ENCODE peak calls at places on chromosomes 4 and X, in nine cellular contexts. One of them, this sample, is unnamed.

GRCh38 chr4:83112239-83112638 is 2.3 kb downstream of the PLAC8 start:
- DNase-seq in PC-9: no peak
- DNase-seq in Calu3: no peak
- DNase-seq in psoas muscle: no peak
- DNase-seq in fibroblast of lung: no peak
- DNase-seq in NB4: peak
- DNase-seq in left ventricle myocardium inferior: no peak
- DNase-seq in foreskin fibroblast: no peak
- DNase-seq in ascending aorta: no peak
- DNase-seq in this sample: no peak

GRCh38 chr4:30262379-30262778 is 457.8 kb upstream of the PCDH7 start:
- DNase-seq in PC-9: no peak
- DNase-seq in Calu3: no peak
- DNase-seq in psoas muscle: no peak
- DNase-seq in fibroblast of lung: no peak
- DNase-seq in NB4: no peak
- DNase-seq in left ventricle myocardium inferior: no peak
- DNase-seq in foreskin fibroblast: no peak
- DNase-seq in ascending aorta: no peak
- DNase-seq in this sample: no peak

GRCh38 chrX:53398216-53398615 is 24.2 kb downstream of the SMC1A start:
- DNase-seq in PC-9: no peak
- DNase-seq in Calu3: no peak
- DNase-seq in psoas muscle: no peak
- DNase-seq in fibroblast of lung: no peak
- DNase-seq in NB4: no peak
- DNase-seq in left ventricle myocardium inferior: no peak
- DNase-seq in foreskin fibroblast: no peak
- DNase-seq in ascending aorta: no peak
- DNase-seq in this sample: no peak

GRCh38 chr4:85445058-85445639 is 29.8 kb upstream of the ARHGAP24 start:
- DNase-seq in PC-9: no peak
- DNase-seq in Calu3: no peak
- DNase-seq in psoas muscle: no peak
- DNase-seq in fibroblast of lung: no peak
- DNase-seq in NB4: no peak
- DNase-seq in left ventricle myocardium inferior: no peak
- DNase-seq in foreskin fibroblast: no peak
- DNase-seq in ascending aorta: no peak
- DNase-seq in this sample: no peak

GRCh38 chr4:102319594-102319993 is 25.7 kb downstream of the SLC39A8 start:
- DNase-seq in PC-9: no peak
- DNase-seq in Calu3: no peak
- DNase-seq in psoas muscle: no peak
- DNase-seq in fibroblast of lung: no peak
- DNase-seq in NB4: no peak
- DNase-seq in left ventricle myocardium inferior: no peak
- DNase-seq in foreskin fibroblast: no peak
- DNase-seq in ascending aorta: no peak
- DNase-seq in this sample: no peak

GRCh38 chr4:74056114-74056857 is 17.8 kb upstream of the CXCL3 start:
- DNase-seq in PC-9: peak
- DNase-seq in Calu3: no peak
- DNase-seq in psoas muscle: no peak
- DNase-seq in fibroblast of lung: peak
- DNase-seq in NB4: peak
- DNase-seq in left ventricle myocardium inferior: no peak
- DNase-seq in foreskin fibroblast: peak
- DNase-seq in ascending aorta: no peak
- DNase-seq in this sample: no peak

GRCh38 chrX:2486476-2487133 is 14.2 kb downstream of the DHRSX start:
- DNase-seq in PC-9: no peak
- DNase-seq in Calu3: no peak
- DNase-seq in psoas muscle: no peak
- DNase-seq in fibroblast of lung: no peak
- DNase-seq in NB4: no peak
- DNase-seq in left ventricle myocardium inferior: no peak
- DNase-seq in foreskin fibroblast: peak
- DNase-seq in ascending aorta: no peak
- DNase-seq in this sample: no peak

GRCh38 chr4:9880411-9881197 is 99.2 kb downstream of the DRD5 start:
- DNase-seq in PC-9: no peak
- DNase-seq in Calu3: no peak
- DNase-seq in psoas muscle: no peak
- DNase-seq in fibroblast of lung: no peak
- DNase-seq in NB4: no peak
- DNase-seq in left ventricle myocardium inferior: no peak
- DNase-seq in foreskin fibroblast: no peak
- DNase-seq in ascending aorta: no peak
- DNase-seq in this sample: no peak

GRCh38 chrX:148298737-148299136 is 201.7 kb upstream of the AFF2 start:
- DNase-seq in PC-9: no peak
- DNase-seq in Calu3: no peak
- DNase-seq in psoas muscle: no peak
- DNase-seq in fibroblast of lung: no peak
- DNase-seq in NB4: peak
- DNase-seq in left ventricle myocardium inferior: no peak
- DNase-seq in foreskin fibroblast: no peak
- DNase-seq in ascending aorta: no peak
- DNase-seq in this sample: no peak

GRCh38 chr4:89486042-89486441 is 178.4 kb upstream of the GPRIN3 start:
- DNase-seq in PC-9: no peak
- DNase-seq in Calu3: no peak
- DNase-seq in psoas muscle: no peak
- DNase-seq in fibroblast of lung: peak
- DNase-seq in NB4: no peak
- DNase-seq in left ventricle myocardium inferior: no peak
- DNase-seq in foreskin fibroblast: peak
- DNase-seq in ascending aorta: no peak
- DNase-seq in this sample: no peak

GRCh38 chr4:98745372-98745771 is 87.0 kb upstream of the TSPAN5 start:
- DNase-seq in PC-9: no peak
- DNase-seq in Calu3: no peak
- DNase-seq in psoas muscle: no peak
- DNase-seq in fibroblast of lung: peak
- DNase-seq in NB4: peak
- DNase-seq in left ventricle myocardium inferior: no peak
- DNase-seq in foreskin fibroblast: peak
- DNase-seq in ascending aorta: no peak
- DNase-seq in this sample: no peak

GRCh38 chr4:76188557-76188956 is 25.1 kb downstream of the SCARB2 start:
- DNase-seq in PC-9: no peak
- DNase-seq in Calu3: no peak
- DNase-seq in psoas muscle: no peak
- DNase-seq in fibroblast of lung: peak
- DNase-seq in NB4: no peak
- DNase-seq in left ventricle myocardium inferior: no peak
- DNase-seq in foreskin fibroblast: no peak
- DNase-seq in ascending aorta: no peak
- DNase-seq in this sample: no peak

GRCh38 chr4:170008376-170008775 is 17.8 kb downstream of the MFAP3L start:
- DNase-seq in PC-9: no peak
- DNase-seq in Calu3: peak
- DNase-seq in psoas muscle: no peak
- DNase-seq in fibroblast of lung: no peak
- DNase-seq in NB4: peak
- DNase-seq in left ventricle myocardium inferior: no peak
- DNase-seq in foreskin fibroblast: peak
- DNase-seq in ascending aorta: no peak
- DNase-seq in this sample: no peak

GRCh38 chrX:154779261-154779660 is 16.6 kb downstream of the DKC1 start:
- DNase-seq in PC-9: no peak
- DNase-seq in Calu3: no peak
- DNase-seq in psoas muscle: no peak
- DNase-seq in fibroblast of lung: peak
- DNase-seq in NB4: peak
- DNase-seq in left ventricle myocardium inferior: no peak
- DNase-seq in foreskin fibroblast: peak
- DNase-seq in ascending aorta: no peak
- DNase-seq in this sample: no peak

GRCh38 chrX:330726-331144 is 12.1 kb upstream of the GTPBP6 start:
- DNase-seq in PC-9: no peak
- DNase-seq in Calu3: no peak
- DNase-seq in psoas muscle: no peak
- DNase-seq in fibroblast of lung: no peak
- DNase-seq in NB4: no peak
- DNase-seq in left ventricle myocardium inferior: no peak
- DNase-seq in foreskin fibroblast: no peak
- DNase-seq in ascending aorta: no peak
- DNase-seq in this sample: no peak

GRCh38 chrX:71664889-71665491 is 2.4 kb upstream of the LOC101059915 start:
- DNase-seq in PC-9: no peak
- DNase-seq in Calu3: no peak
- DNase-seq in psoas muscle: no peak
- DNase-seq in fibroblast of lung: no peak
- DNase-seq in NB4: no peak
- DNase-seq in left ventricle myocardium inferior: no peak
- DNase-seq in foreskin fibroblast: no peak
- DNase-seq in ascending aorta: no peak
- DNase-seq in this sample: no peak

DNA sequence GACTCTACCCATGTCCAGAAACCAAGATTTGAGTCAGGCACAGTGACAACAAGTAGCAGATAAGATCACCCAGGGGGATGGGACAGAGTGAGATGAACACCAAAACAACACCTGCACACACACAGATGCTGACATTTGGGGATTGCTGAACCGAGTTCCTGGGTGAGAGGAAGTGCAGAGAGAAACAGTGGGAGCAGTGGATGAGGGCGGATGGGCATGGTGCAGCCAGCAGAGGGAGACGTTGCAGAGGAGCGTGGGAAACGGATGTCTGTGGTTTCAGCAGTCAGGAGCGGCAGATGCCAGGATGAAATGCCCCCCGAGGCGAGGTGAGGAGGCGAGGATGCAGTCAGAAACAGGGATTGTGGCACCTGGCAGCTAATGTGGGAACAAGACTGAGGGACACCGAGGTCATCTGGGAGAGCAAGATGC is 78.6 kb upstream of the STS start:
- DNase-seq in PC-9: no peak
- DNase-seq in Calu3: no peak
- DNase-seq in psoas muscle: no peak
- DNase-seq in fibroblast of lung: no peak
- DNase-seq in NB4: no peak
- DNase-seq in left ventricle myocardium inferior: no peak
- DNase-seq in foreskin fibroblast: no peak
- DNase-seq in ascending aorta: no peak
- DNase-seq in this sample: no peak
- TF ChIP-seq CTCF in PC-9: peak
- TF ChIP-seq CTCF in Calu3: no peak
- TF ChIP-seq CTCF in psoas muscle: no peak
- TF ChIP-seq CTCF in fibroblast of lung: peak
- TF ChIP-seq CTCF in NB4: peak
- TF ChIP-seq CTCF in left ventricle myocardium inferior: no peak
- TF ChIP-seq CTCF in foreskin fibroblast: no peak
- TF ChIP-seq CTCF in ascending aorta: no peak
- TF ChIP-seq CTCF in this sample: no peak

GRCh38 chr4:152892985-152893384 is 43.1 kb upstream of the FHDC1 start:
- DNase-seq in PC-9: no peak
- DNase-seq in Calu3: no peak
- DNase-seq in psoas muscle: no peak
- DNase-seq in fibroblast of lung: no peak
- DNase-seq in NB4: no peak
- DNase-seq in left ventricle myocardium inferior: no peak
- DNase-seq in foreskin fibroblast: no peak
- DNase-seq in ascending aorta: no peak
- DNase-seq in this sample: no peak
- TF ChIP-seq CTCF in PC-9: no peak
- TF ChIP-seq CTCF in Calu3: no peak
- TF ChIP-seq CTCF in psoas muscle: no peak
- TF ChIP-seq CTCF in fibroblast of lung: no peak
- TF ChIP-seq CTCF in NB4: no peak
- TF ChIP-seq CTCF in left ventricle myocardium inferior: no peak
- TF ChIP-seq CTCF in foreskin fibroblast: no peak
- TF ChIP-seq CTCF in ascending aorta: no peak
- TF ChIP-seq CTCF in this sample: no peak

DNA sequence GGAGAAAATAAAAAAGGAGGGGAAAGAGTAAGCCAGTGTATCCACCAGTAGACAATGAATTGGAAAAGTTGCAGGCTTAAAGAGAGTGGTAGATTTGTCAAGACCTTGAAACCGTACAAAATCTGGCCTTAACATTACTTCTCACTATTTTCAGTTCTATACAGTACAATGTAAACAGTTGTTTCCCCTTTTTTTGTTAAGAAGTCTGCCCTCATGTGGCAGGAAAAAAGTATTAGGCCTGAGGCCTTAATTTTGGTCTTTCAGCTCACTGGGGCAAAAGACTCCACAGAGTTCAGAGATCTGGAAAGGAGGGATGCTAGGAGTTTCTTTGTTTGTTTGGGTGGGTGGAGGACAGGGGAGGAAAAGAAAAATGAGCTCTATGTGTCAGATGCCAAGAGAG is 92.8 kb upstream of the CCDC160 start:
- DNase-seq in PC-9: no peak
- DNase-seq in Calu3: peak
- DNase-seq in psoas muscle: no peak
- DNase-seq in fibroblast of lung: peak
- DNase-seq in NB4: peak
- DNase-seq in left ventricle myocardium inferior: no peak
- DNase-seq in foreskin fibroblast: peak
- DNase-seq in ascending aorta: no peak
- DNase-seq in this sample: no peak
- TF ChIP-seq CTCF in PC-9: peak
- TF ChIP-seq CTCF in Calu3: no peak
- TF ChIP-seq CTCF in psoas muscle: no peak
- TF ChIP-seq CTCF in fibroblast of lung: peak
- TF ChIP-seq CTCF in NB4: peak
- TF ChIP-seq CTCF in left ventricle myocardium inferior: peak
- TF ChIP-seq CTCF in foreskin fibroblast: peak
- TF ChIP-seq CTCF in ascending aorta: no peak
- TF ChIP-seq CTCF in this sample: peak

DNA sequence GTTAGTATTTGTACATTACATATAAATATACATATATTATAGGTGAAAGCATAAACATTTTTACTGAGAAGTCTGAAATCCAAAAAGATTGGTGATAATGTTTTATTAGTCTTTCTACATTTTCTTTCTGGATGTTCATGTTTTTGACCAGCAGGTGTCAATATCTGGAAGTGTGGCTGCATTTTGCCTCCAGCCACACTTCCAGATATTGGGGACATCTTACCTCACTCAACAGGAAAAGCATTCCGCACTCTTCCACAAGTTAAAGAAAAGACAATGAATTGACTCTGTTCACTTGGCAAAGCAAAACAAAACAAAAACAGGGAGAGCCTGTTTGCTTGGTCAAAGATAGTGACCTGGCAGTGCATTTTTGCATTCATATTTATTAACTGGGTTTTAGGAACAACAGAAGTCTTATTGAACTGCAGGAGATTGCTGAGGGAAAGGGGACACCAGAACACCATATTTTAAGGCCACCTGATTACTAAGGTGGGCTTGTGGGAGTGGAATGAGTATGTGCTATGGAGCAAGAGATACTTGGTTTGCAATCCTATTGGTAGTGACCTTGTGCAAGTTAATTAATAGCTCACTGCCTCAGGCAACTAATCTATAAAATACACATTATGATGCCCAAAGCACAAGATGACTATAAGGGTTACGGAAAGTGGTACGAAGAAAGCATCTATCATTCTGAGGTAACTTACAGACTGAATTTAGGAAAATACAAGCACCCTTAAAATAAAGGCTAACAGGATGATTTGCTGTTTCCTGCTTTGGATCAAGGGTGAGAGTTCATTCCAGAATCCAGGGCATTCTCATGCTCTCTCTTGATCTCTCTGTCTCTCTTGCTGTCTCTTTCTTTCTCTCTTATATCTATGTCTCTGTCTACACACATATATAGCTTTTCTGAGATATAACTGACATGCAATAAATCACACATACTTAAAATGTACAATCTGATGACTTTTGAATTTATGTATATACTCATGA is 389.9 kb upstream of the EMCN start:
- DNase-seq in PC-9: peak
- DNase-seq in Calu3: peak
- DNase-seq in psoas muscle: no peak
- DNase-seq in fibroblast of lung: peak
- DNase-seq in NB4: no peak
- DNase-seq in left ventricle myocardium inferior: no peak
- DNase-seq in foreskin fibroblast: peak
- DNase-seq in ascending aorta: no peak
- DNase-seq in this sample: no peak
- TF ChIP-seq CTCF in PC-9: peak
- TF ChIP-seq CTCF in Calu3: no peak
- TF ChIP-seq CTCF in psoas muscle: peak
- TF ChIP-seq CTCF in fibroblast of lung: peak
- TF ChIP-seq CTCF in NB4: no peak
- TF ChIP-seq CTCF in left ventricle myocardium inferior: peak
- TF ChIP-seq CTCF in foreskin fibroblast: peak
- TF ChIP-seq CTCF in ascending aorta: peak
- TF ChIP-seq CTCF in this sample: no peak

This sample was measured in nephron progenitor cell.